ENCODE peak calls at places on chromosomes 4 and X, in nine cellular contexts. One of them, this sample, is unnamed.

GRCh38 chr4:135408109-135408508 is 1206.5 kb upstream of the PABPC4L start:
- DNase-seq in HT-29: no peak
- DNase-seq in RKO: no peak
- DNase-seq in cardiac muscle cell: no peak
- DNase-seq in T-cell: no peak
- DNase-seq in astrocyte of the hippocampus: no peak
- DNase-seq in nucleus accumbens: no peak
- DNase-seq in nephron progenitor cell: no peak
- DNase-seq in tibial artery: no peak
- DNase-seq in this sample: no peak

GRCh38 chr4:183989471-183989870 is 84.4 kb downstream of the STOX2 start:
- DNase-seq in RKO: no peak
- DNase-seq in T-cell: no peak
- DNase-seq in cardiac muscle cell: no peak
- DNase-seq in HT-29: no peak
- DNase-seq in nephron progenitor cell: no peak
- DNase-seq in nucleus accumbens: no peak
- DNase-seq in tibial artery: no peak
- DNase-seq in astrocyte of the hippocampus: peak; percentile 30
- DNase-seq in this sample: no peak

GRCh38 chrX:20974326-20974725 is 399.9 kb upstream of the CNKSR2 start:
- DNase-seq in RKO: peak; percentile 7
- DNase-seq in nephron progenitor cell: no peak
- DNase-seq in astrocyte of the hippocampus: peak; percentile 5
- DNase-seq in tibial artery: no peak
- DNase-seq in T-cell: no peak
- DNase-seq in cardiac muscle cell: no peak
- DNase-seq in HT-29: no peak
- DNase-seq in nucleus accumbens: no peak
- DNase-seq in this sample: no peak

GRCh38 chrX:18288716-18289115 is 65.8 kb downstream of the SCML2 start:
- DNase-seq in T-cell: no peak
- DNase-seq in nucleus accumbens: no peak
- DNase-seq in nephron progenitor cell: peak; percentile 18
- DNase-seq in tibial artery: no peak
- DNase-seq in cardiac muscle cell: peak; percentile 3
- DNase-seq in astrocyte of the hippocampus: no peak
- DNase-seq in RKO: no peak
- DNase-seq in HT-29: no peak
- DNase-seq in this sample: no peak

GRCh38 chr4:181966084-181966483 is 277.1 kb upstream of the TENM3 start:
- DNase-seq in T-cell: no peak
- DNase-seq in cardiac muscle cell: no peak
- DNase-seq in nucleus accumbens: no peak
- DNase-seq in HT-29: no peak
- DNase-seq in tibial artery: no peak
- DNase-seq in nephron progenitor cell: no peak
- DNase-seq in astrocyte of the hippocampus: peak; percentile 74
- DNase-seq in RKO: no peak
- DNase-seq in this sample: no peak

GRCh38 chr4:140242357-140243284 is 88.6 kb upstream of the MAML3 start:
- DNase-seq in cardiac muscle cell: no peak
- DNase-seq in RKO: no peak
- DNase-seq in tibial artery: no peak
- DNase-seq in nucleus accumbens: no peak
- DNase-seq in astrocyte of the hippocampus: no peak
- DNase-seq in T-cell: no peak
- DNase-seq in nephron progenitor cell: no peak
- DNase-seq in HT-29: no peak
- DNase-seq in this sample: no peak

GRCh38 chrX:64176876-64177275 is 28.6 kb downstream of the AMER1 start:
- DNase-seq in tibial artery: no peak
- DNase-seq in RKO: no peak
- DNase-seq in astrocyte of the hippocampus: no peak
- DNase-seq in cardiac muscle cell: no peak
- DNase-seq in T-cell: no peak
- DNase-seq in nephron progenitor cell: no peak
- DNase-seq in HT-29: no peak
- DNase-seq in nucleus accumbens: no peak
- DNase-seq in this sample: no peak

GRCh38 chr4:121278811-121279368 is 101.9 kb downstream of the QRFPR start:
- DNase-seq in HT-29: no peak
- DNase-seq in cardiac muscle cell: no peak
- DNase-seq in nucleus accumbens: no peak
- DNase-seq in T-cell: no peak
- DNase-seq in RKO: no peak
- DNase-seq in tibial artery: no peak
- DNase-seq in nephron progenitor cell: no peak
- DNase-seq in astrocyte of the hippocampus: peak; percentile 80
- DNase-seq in this sample: peak; percentile 49

GRCh38 chrX:1599791-1600405 is 8.5 kb downstream of the AKAP17A start:
- DNase-seq in nephron progenitor cell: no peak
- DNase-seq in HT-29: no peak
- DNase-seq in T-cell: no peak
- DNase-seq in RKO: no peak
- DNase-seq in astrocyte of the hippocampus: no peak
- DNase-seq in tibial artery: no peak
- DNase-seq in nucleus accumbens: no peak
- DNase-seq in cardiac muscle cell: no peak
- DNase-seq in this sample: peak; percentile 22

GRCh38 chr4:79576480-79576803 is 168.4 kb upstream of the GK2 start:
- DNase-seq in nucleus accumbens: no peak
- DNase-seq in astrocyte of the hippocampus: peak; percentile 42
- DNase-seq in T-cell: no peak
- DNase-seq in HT-29: peak; percentile 61
- DNase-seq in tibial artery: no peak
- DNase-seq in RKO: peak; percentile 68
- DNase-seq in cardiac muscle cell: peak; percentile 65
- DNase-seq in nephron progenitor cell: peak; percentile 12
- DNase-seq in this sample: peak; percentile 10

GRCh38 chr4:78876568-78877320 is 62.5 kb downstream of the PAQR3 start:
- DNase-seq in tibial artery: no peak
- DNase-seq in nephron progenitor cell: no peak
- DNase-seq in T-cell: no peak
- DNase-seq in cardiac muscle cell: no peak
- DNase-seq in astrocyte of the hippocampus: no peak
- DNase-seq in nucleus accumbens: no peak
- DNase-seq in HT-29: no peak
- DNase-seq in RKO: no peak
- DNase-seq in this sample: no peak

GRCh38 chrX:78922754-78923153 is 22.4 kb upstream of the P2RY10 start:
- DNase-seq in cardiac muscle cell: no peak
- DNase-seq in HT-29: no peak
- DNase-seq in RKO: no peak
- DNase-seq in tibial artery: no peak
- DNase-seq in nephron progenitor cell: no peak
- DNase-seq in astrocyte of the hippocampus: no peak
- DNase-seq in T-cell: no peak
- DNase-seq in nucleus accumbens: no peak
- DNase-seq in this sample: no peak

GRCh38 chr4:14879643-14880042 is 122.6 kb upstream of the CPEB2 start:
- DNase-seq in nucleus accumbens: no peak
- DNase-seq in RKO: no peak
- DNase-seq in cardiac muscle cell: no peak
- DNase-seq in tibial artery: no peak
- DNase-seq in T-cell: no peak
- DNase-seq in HT-29: peak; percentile 81
- DNase-seq in nephron progenitor cell: no peak
- DNase-seq in astrocyte of the hippocampus: no peak
- DNase-seq in this sample: no peak

GRCh38 chr4:8723222-8723980 is 130.8 kb downstream of the CPZ start:
- DNase-seq in astrocyte of the hippocampus: no peak
- DNase-seq in RKO: no peak
- DNase-seq in HT-29: no peak
- DNase-seq in tibial artery: no peak
- DNase-seq in nephron progenitor cell: no peak
- DNase-seq in nucleus accumbens: no peak
- DNase-seq in cardiac muscle cell: no peak
- DNase-seq in T-cell: no peak
- DNase-seq in this sample: no peak

GRCh38 chr4:75723117-75723801 is 1.1 kb upstream of the USO1 start:
- DNase-seq in HT-29: no peak
- DNase-seq in cardiac muscle cell: no peak
- DNase-seq in astrocyte of the hippocampus: no peak
- DNase-seq in RKO: peak; percentile 56
- DNase-seq in nephron progenitor cell: no peak
- DNase-seq in nucleus accumbens: no peak
- DNase-seq in T-cell: no peak
- DNase-seq in tibial artery: no peak
- DNase-seq in this sample: no peak

GRCh38 chr4:38490753-38491446 is 173.1 kb upstream of the KLF3 start:
- DNase-seq in nucleus accumbens: no peak
- DNase-seq in HT-29: no peak
- DNase-seq in nephron progenitor cell: no peak
- DNase-seq in T-cell: no peak
- DNase-seq in astrocyte of the hippocampus: peak; percentile 12
- DNase-seq in tibial artery: no peak
- DNase-seq in cardiac muscle cell: no peak
- DNase-seq in RKO: no peak
- DNase-seq in this sample: no peak